ENCODE peak calls at places on chromosomes 7 and 10, in five cellular contexts. One of them, this sample, is unnamed.

GRCh38 chr10:100334762-100335161 is 4.7 kb upstream of the PKD2L1 start:
- DNase-seq in esophagus squamous epithelium: no peak
- DNase-seq in A549: no peak
- DNase-seq in cardiac fibroblast: no peak
- DNase-seq in cardiac muscle cell: no peak
- DNase-seq in this sample: no peak

GRCh38 chr10:12844796-12845524 is 156.6 kb downstream of the CCDC3 start:
- DNase-seq in esophagus squamous epithelium: no peak
- DNase-seq in A549: peak
- DNase-seq in cardiac fibroblast: peak
- DNase-seq in cardiac muscle cell: peak
- DNase-seq in this sample: peak

GRCh38 chr10:125707852-125708468 is 11.5 kb upstream of the EDRF1 start:
- DNase-seq in esophagus squamous epithelium: no peak
- DNase-seq in A549: peak
- DNase-seq in cardiac fibroblast: peak
- DNase-seq in cardiac muscle cell: peak
- DNase-seq in this sample: no peak

GRCh38 chr7:140998715-140999114 is 16.0 kb downstream of the MRPS33 start:
- DNase-seq in esophagus squamous epithelium: no peak
- DNase-seq in A549: no peak
- DNase-seq in cardiac fibroblast: no peak
- DNase-seq in cardiac muscle cell: no peak
- DNase-seq in this sample: no peak

GRCh38 chr7:2477447-2478386 is 1.5 kb upstream of the GRIFIN start:
- DNase-seq in esophagus squamous epithelium: no peak
- DNase-seq in A549: peak
- DNase-seq in cardiac fibroblast: peak
- DNase-seq in cardiac muscle cell: peak
- DNase-seq in this sample: no peak

GRCh38 chr10:113165643-113166042 is 215.6 kb downstream of the TCF7L2 start:
- DNase-seq in esophagus squamous epithelium: no peak
- DNase-seq in A549: no peak
- DNase-seq in cardiac fibroblast: no peak
- DNase-seq in cardiac muscle cell: no peak
- DNase-seq in this sample: no peak

GRCh38 chr7:133369130-133369529 is 116.3 kb downstream of the EXOC4 start:
- DNase-seq in esophagus squamous epithelium: no peak
- DNase-seq in A549: no peak
- DNase-seq in cardiac fibroblast: peak
- DNase-seq in cardiac muscle cell: no peak
- DNase-seq in this sample: no peak

GRCh38 chr7:102431617-102432298 is 1.6 kb upstream of the ORAI2 start:
- DNase-seq in esophagus squamous epithelium: no peak
- DNase-seq in A549: no peak
- DNase-seq in cardiac fibroblast: no peak
- DNase-seq in cardiac muscle cell: no peak
- DNase-seq in this sample: no peak

GRCh38 chr7:135943266-135943889 is 33.8 kb downstream of the MTPN start:
- DNase-seq in esophagus squamous epithelium: no peak
- DNase-seq in A549: no peak
- DNase-seq in cardiac fibroblast: no peak
- DNase-seq in cardiac muscle cell: peak
- DNase-seq in this sample: no peak

GRCh38 chr7:151436446-151437162 is 3.3 kb downstream of the CRYGN start:
- DNase-seq in esophagus squamous epithelium: no peak
- DNase-seq in A549: no peak
- DNase-seq in cardiac fibroblast: no peak
- DNase-seq in cardiac muscle cell: peak
- DNase-seq in this sample: no peak

GRCh38 chr10:11246752-11247467 is 229.2 kb downstream of the CELF2 start:
- DNase-seq in esophagus squamous epithelium: no peak
- DNase-seq in A549: no peak
- DNase-seq in cardiac fibroblast: no peak
- DNase-seq in cardiac muscle cell: no peak
- DNase-seq in this sample: no peak

GRCh38 chr7:30650455-30650854 is 31.8 kb downstream of the CRHR2 start:
- DNase-seq in esophagus squamous epithelium: no peak
- DNase-seq in A549: no peak
- DNase-seq in cardiac fibroblast: no peak
- DNase-seq in cardiac muscle cell: no peak
- DNase-seq in this sample: no peak

GRCh38 chr7:150631866-150632864 is at the start of gene GIMAP6:
- DNase-seq in esophagus squamous epithelium: no peak
- DNase-seq in A549: no peak
- DNase-seq in cardiac fibroblast: no peak
- DNase-seq in cardiac muscle cell: no peak
- DNase-seq in this sample: no peak

GRCh38 chr7:158825628-158826289 is 3.5 kb downstream of the ESYT2 start:
- DNase-seq in esophagus squamous epithelium: no peak
- DNase-seq in A549: no peak
- DNase-seq in cardiac fibroblast: no peak
- DNase-seq in cardiac muscle cell: no peak
- DNase-seq in this sample: no peak

GRCh38 chr7:102175423-102176170 is 111.1 kb upstream of the SH2B2 start:
- DNase-seq in esophagus squamous epithelium: no peak
- DNase-seq in A549: no peak
- DNase-seq in cardiac fibroblast: no peak
- DNase-seq in cardiac muscle cell: no peak
- DNase-seq in this sample: no peak

GRCh38 chr10:125081931-125082330 is 78.4 kb downstream of the CTBP2 start:
- DNase-seq in esophagus squamous epithelium: no peak
- DNase-seq in A549: no peak
- DNase-seq in cardiac fibroblast: no peak
- DNase-seq in cardiac muscle cell: no peak
- DNase-seq in this sample: no peak

GRCh38 chr7:77824636-77825035 is 26.1 kb downstream of the PHTF2 start:
- DNase-seq in esophagus squamous epithelium: no peak
- DNase-seq in A549: no peak
- DNase-seq in cardiac fibroblast: no peak
- DNase-seq in cardiac muscle cell: no peak
- DNase-seq in this sample: no peak

GRCh38 chr10:67803588-67804394 is 34.2 kb downstream of the DNAJC12 start:
- DNase-seq in esophagus squamous epithelium: no peak
- DNase-seq in A549: peak
- DNase-seq in cardiac fibroblast: no peak
- DNase-seq in cardiac muscle cell: no peak
- DNase-seq in this sample: no peak

GRCh38 chr7:107580716-107581383 is 804 bp downstream of the BCAP29 start:
- DNase-seq in esophagus squamous epithelium: no peak
- DNase-seq in A549: no peak
- DNase-seq in cardiac fibroblast: no peak
- DNase-seq in cardiac muscle cell: no peak
- DNase-seq in this sample: no peak

GRCh38 chr7:109793-110556 is 82.4 kb upstream of the FAM20C start:
- DNase-seq in esophagus squamous epithelium: no peak
- DNase-seq in A549: no peak
- DNase-seq in cardiac fibroblast: no peak
- DNase-seq in cardiac muscle cell: no peak
- DNase-seq in this sample: no peak

GRCh38 chr10:94193466-94193924 is 169.2 kb downstream of the NOC3L start:
- DNase-seq in esophagus squamous epithelium: no peak
- DNase-seq in A549: no peak
- DNase-seq in cardiac fibroblast: peak
- DNase-seq in cardiac muscle cell: peak
- DNase-seq in this sample: no peak

GRCh38 chr10:120735773-120736371 is 115.3 kb upstream of the WDR11 start:
- DNase-seq in esophagus squamous epithelium: no peak
- DNase-seq in A549: peak
- DNase-seq in cardiac fibroblast: peak
- DNase-seq in cardiac muscle cell: peak
- DNase-seq in this sample: no peak

GRCh38 chr7:32164341-32164996 is 94.3 kb upstream of the PDE1C start:
- DNase-seq in esophagus squamous epithelium: no peak
- DNase-seq in A549: peak
- DNase-seq in cardiac fibroblast: peak
- DNase-seq in cardiac muscle cell: peak
- DNase-seq in this sample: no peak

GRCh38 chr7:99030951-99031350 is 113.0 kb downstream of the SMURF1 start:
- DNase-seq in esophagus squamous epithelium: no peak
- DNase-seq in A549: no peak
- DNase-seq in cardiac fibroblast: peak
- DNase-seq in cardiac muscle cell: no peak
- DNase-seq in this sample: no peak

GRCh38 chr10:83607959-83608745 is 531.2 kb upstream of the GHITM start:
- DNase-seq in esophagus squamous epithelium: no peak
- DNase-seq in A549: no peak
- DNase-seq in cardiac fibroblast: peak
- DNase-seq in cardiac muscle cell: peak
- DNase-seq in this sample: no peak

GRCh38 chr10:101066146-101066889 is 4.5 kb downstream of the KAZALD1 start:
- DNase-seq in esophagus squamous epithelium: no peak
- DNase-seq in A549: peak
- DNase-seq in cardiac fibroblast: peak
- DNase-seq in cardiac muscle cell: peak
- DNase-seq in this sample: no peak

GRCh38 chr10:125264091-125264490 is 103.7 kb upstream of the CTBP2 start:
- DNase-seq in esophagus squamous epithelium: no peak
- DNase-seq in A549: no peak
- DNase-seq in cardiac fibroblast: no peak
- DNase-seq in cardiac muscle cell: no peak
- DNase-seq in this sample: no peak

GRCh38 chr7:100431286-100431735 is 1.7 kb downstream of the MEPCE start:
- DNase-seq in esophagus squamous epithelium: no peak
- DNase-seq in A549: no peak
- DNase-seq in cardiac fibroblast: no peak
- DNase-seq in cardiac muscle cell: no peak
- DNase-seq in this sample: no peak

GRCh38 chr7:100428967-100429636 is 529 bp upstream of the MEPCE start:
- DNase-seq in esophagus squamous epithelium: peak
- DNase-seq in A549: peak
- DNase-seq in cardiac fibroblast: peak
- DNase-seq in cardiac muscle cell: peak
- DNase-seq in this sample: peak

GRCh38 chr7:100428199-100428966 is at the start of gene ZCWPW1:
- DNase-seq in esophagus squamous epithelium: peak
- DNase-seq in A549: peak
- DNase-seq in cardiac fibroblast: peak
- DNase-seq in cardiac muscle cell: peak
- DNase-seq in this sample: peak

GRCh38 chr7:100430450-100431285 is 1.0 kb downstream of the MEPCE start:
- DNase-seq in esophagus squamous epithelium: no peak
- DNase-seq in A549: no peak
- DNase-seq in cardiac fibroblast: peak
- DNase-seq in cardiac muscle cell: peak
- DNase-seq in this sample: no peak

GRCh38 chr7:100429637-100430449 is at the start of gene MEPCE:
- DNase-seq in esophagus squamous epithelium: peak
- DNase-seq in A549: peak
- DNase-seq in cardiac fibroblast: peak
- DNase-seq in cardiac muscle cell: peak
- DNase-seq in this sample: peak
- H3K4me3 ChIP-seq in esophagus squamous epithelium: peak
- H3K4me3 ChIP-seq in A549: peak
- H3K4me3 ChIP-seq in cardiac fibroblast: peak
- H3K4me3 ChIP-seq in cardiac muscle cell: peak
- H3K4me3 ChIP-seq in this sample: peak

DNA sequence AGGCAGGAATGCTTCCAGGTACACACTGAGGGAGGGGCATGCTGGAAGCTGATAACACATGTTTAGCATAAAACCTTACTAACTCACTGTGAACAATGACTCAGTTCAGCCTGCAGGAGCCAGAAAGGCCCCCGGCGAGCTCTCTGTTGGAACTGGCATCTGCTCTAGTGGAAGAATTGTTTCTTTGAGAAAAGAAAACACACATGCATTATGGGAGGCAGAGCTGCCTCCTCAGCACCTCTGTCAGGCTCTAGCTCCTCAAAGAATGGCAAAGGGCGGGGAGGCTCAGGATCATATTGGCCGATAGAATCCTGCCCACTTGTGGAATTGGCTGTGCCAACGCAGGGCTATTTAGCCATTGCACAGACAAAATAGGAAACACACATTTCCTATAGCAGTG is 338.3 kb downstream of the CXCL12 start:
- DNase-seq in esophagus squamous epithelium: no peak
- DNase-seq in A549: no peak
- DNase-seq in cardiac fibroblast: peak
- DNase-seq in cardiac muscle cell: peak
- DNase-seq in this sample: no peak
- TF ChIP-seq CTCF in esophagus squamous epithelium: peak
- TF ChIP-seq CTCF in A549: no peak
- TF ChIP-seq CTCF in cardiac fibroblast: no peak
- TF ChIP-seq CTCF in cardiac muscle cell: no peak
- TF ChIP-seq CTCF in this sample: no peak

DNA sequence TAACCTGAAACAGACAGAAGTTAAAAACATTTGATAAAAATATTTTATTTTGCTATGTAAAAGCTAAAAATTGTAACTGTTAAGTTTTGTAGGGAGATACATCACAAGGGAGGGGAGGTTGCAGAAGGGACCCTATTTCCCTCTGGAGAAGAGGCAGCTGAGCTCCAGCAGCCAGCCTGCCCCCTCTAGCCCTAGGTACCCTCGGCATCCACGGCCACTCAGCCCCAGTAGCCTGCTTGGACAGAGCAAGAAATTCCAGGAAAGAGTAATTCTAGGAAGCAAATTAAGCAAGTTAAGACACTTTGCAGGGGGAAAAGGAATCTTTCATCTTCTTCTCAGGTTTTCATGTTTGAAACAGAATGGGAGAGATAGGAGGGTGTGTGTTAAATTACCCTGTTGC is 5.8 kb downstream of the SGCE start:
- DNase-seq in esophagus squamous epithelium: no peak
- DNase-seq in A549: no peak
- DNase-seq in cardiac fibroblast: no peak
- DNase-seq in cardiac muscle cell: no peak
- DNase-seq in this sample: no peak
- H3K4me3 ChIP-seq in esophagus squamous epithelium: no peak
- H3K4me3 ChIP-seq in A549: no peak
- H3K4me3 ChIP-seq in cardiac fibroblast: no peak
- H3K4me3 ChIP-seq in cardiac muscle cell: no peak
- H3K4me3 ChIP-seq in this sample: no peak

GRCh38 chr7:144032985-144033384 is 15.8 kb upstream of the OR2A5 start:
- DNase-seq in esophagus squamous epithelium: no peak
- DNase-seq in A549: no peak
- DNase-seq in cardiac fibroblast: no peak
- DNase-seq in cardiac muscle cell: no peak
- DNase-seq in this sample: no peak
- TF ChIP-seq CTCF in esophagus squamous epithelium: no peak
- TF ChIP-seq CTCF in A549: no peak
- TF ChIP-seq CTCF in cardiac fibroblast: no peak
- TF ChIP-seq CTCF in cardiac muscle cell: no peak
- TF ChIP-seq CTCF in this sample: no peak

GRCh38 chr10:22476601-22477364 is 131.5 kb downstream of the SPAG6 start:
- DNase-seq in esophagus squamous epithelium: no peak
- DNase-seq in A549: no peak
- DNase-seq in cardiac fibroblast: no peak
- DNase-seq in cardiac muscle cell: no peak
- DNase-seq in this sample: no peak
- H3K4me3 ChIP-seq in esophagus squamous epithelium: peak
- H3K4me3 ChIP-seq in A549: no peak
- H3K4me3 ChIP-seq in cardiac fibroblast: no peak
- H3K4me3 ChIP-seq in cardiac muscle cell: peak
- H3K4me3 ChIP-seq in this sample: peak

GRCh38 chr7:14717711-14718304 is 184.7 kb downstream of the DGKB start:
- DNase-seq in esophagus squamous epithelium: no peak
- DNase-seq in A549: no peak
- DNase-seq in cardiac fibroblast: peak
- DNase-seq in cardiac muscle cell: peak
- DNase-seq in this sample: no peak
- TF ChIP-seq CTCF in esophagus squamous epithelium: peak
- TF ChIP-seq CTCF in A549: peak
- TF ChIP-seq CTCF in cardiac fibroblast: peak
- TF ChIP-seq CTCF in cardiac muscle cell: peak
- TF ChIP-seq CTCF in this sample: peak

This sample was measured in retinal pigment epithelial cell.